ENCODE peak calls at places on chromosomes 3 and 15, in eight cellular contexts. O is HL-60; L is CD8-positive, alpha-beta memory T cell; I is tibial nerve; J is HFF-Myc; P is cardiac fibroblast; R is lung; D is right cardiac atrium. N is an unnamed sample.

GRCh38 chr15:31573759-31574158 is 247.1 kb downstream of the KLF13 start:
- DNase-seq in O (no peak), L (no peak), I (no peak), J (no peak), P (no peak), R (no peak), D (no peak), N (no peak)

GRCh38 chr15:74316116-74316515 is 51.3 kb downstream of the CYP11A1 start:
- DNase-seq in O (no peak), L (no peak), I (no peak), J (no peak), P (no peak), R (no peak), D (peak), N (no peak)

GRCh38 chr15:46365612-46366011 is 730.8 kb downstream of the SQOR start:
- DNase-seq in O (no peak), L (no peak), I (no peak), J (peak), P (peak), R (no peak), D (no peak), N (peak)

GRCh38 chr3:150106752-150107428 is 136.2 kb upstream of the PFN2 start:
- DNase-seq in O (no peak), L (no peak), I (no peak), J (peak), P (peak), R (no peak), D (no peak), N (peak)

GRCh38 chr3:135056733-135057310 is 261.8 kb downstream of the EPHB1 start:
- DNase-seq in O (no peak), L (no peak), I (no peak), J (no peak), P (no peak), R (no peak), D (no peak), N (no peak)

GRCh38 chr3:40200754-40201316 is 108.7 kb upstream of the EIF1B start:
- DNase-seq in O (no peak), L (no peak), I (no peak), J (no peak), P (no peak), R (peak), D (no peak), N (no peak)

GRCh38 chr15:95551580-95551979 is 778.9 kb upstream of the NR2F2 start:
- DNase-seq in O (no peak), L (no peak), I (no peak), J (no peak), P (no peak), R (no peak), D (no peak), N (no peak)

GRCh38 chr3:32531010-32531647 is 28.5 kb upstream of the CMTM6 start:
- DNase-seq in O (no peak), L (no peak), I (no peak), J (no peak), P (no peak), R (no peak), D (no peak), N (no peak)

GRCh38 chr3:53254810-53255359 is 937 bp downstream of the TKT start:
- DNase-seq in O (peak), L (peak), I (peak), J (no peak), P (peak), R (peak), D (peak), N (peak)

GRCh38 chr3:179801263-179801662 is 148.4 kb downstream of the USP13 start:
- DNase-seq in O (peak), L (no peak), I (no peak), J (no peak), P (peak), R (no peak), D (no peak), N (no peak)

GRCh38 chr3:126245811-126246727 is 65.7 kb upstream of the ALDH1L1 start:
- DNase-seq in O (no peak), L (no peak), I (peak), J (peak), P (peak), R (peak), D (peak), N (no peak)

GRCh38 chr15:68335251-68335650 is 57.7 kb downstream of the FEM1B start:
- DNase-seq in O (no peak), L (no peak), I (no peak), J (no peak), P (no peak), R (no peak), D (no peak), N (peak)

GRCh38 chr15:83106994-83107840 is at the start of gene TM6SF1:
- DNase-seq in O (no peak), L (peak), I (no peak), J (no peak), P (no peak), R (no peak), D (peak), N (peak)

GRCh38 chr15:70512772-70513362 is 250.5 kb downstream of the UACA start:
- DNase-seq in O (peak), L (peak), I (no peak), J (no peak), P (peak), R (peak), D (no peak), N (peak)

GRCh38 chr15:64599716-64600115 is 139.3 kb downstream of the ZNF609 start:
- DNase-seq in O (no peak), L (no peak), I (no peak), J (no peak), P (peak), R (no peak), D (no peak), N (no peak)

GRCh38 chr15:60126661-60127060 is 122.5 kb downstream of the FOXB1 start:
- DNase-seq in O (no peak), L (no peak), I (no peak), J (no peak), P (no peak), R (no peak), D (no peak), N (no peak)

GRCh38 chr15:74180689-74181602 is 7.4 kb downstream of the ISLR start:
- DNase-seq in O (no peak), L (no peak), I (no peak), J (no peak), P (no peak), R (no peak), D (peak), N (no peak)

GRCh38 chr3:108959017-108959416 is 5.3 kb upstream of the GUCA1C start:
- DNase-seq in O (no peak), L (no peak), I (no peak), J (no peak), P (no peak), R (no peak), D (no peak), N (no peak)

GRCh38 chr3:37904614-37905047 is 43.0 kb downstream of the CTDSPL start:
- DNase-seq in O (no peak), L (no peak), I (no peak), J (no peak), P (peak), R (no peak), D (no peak), N (peak)

DNA sequence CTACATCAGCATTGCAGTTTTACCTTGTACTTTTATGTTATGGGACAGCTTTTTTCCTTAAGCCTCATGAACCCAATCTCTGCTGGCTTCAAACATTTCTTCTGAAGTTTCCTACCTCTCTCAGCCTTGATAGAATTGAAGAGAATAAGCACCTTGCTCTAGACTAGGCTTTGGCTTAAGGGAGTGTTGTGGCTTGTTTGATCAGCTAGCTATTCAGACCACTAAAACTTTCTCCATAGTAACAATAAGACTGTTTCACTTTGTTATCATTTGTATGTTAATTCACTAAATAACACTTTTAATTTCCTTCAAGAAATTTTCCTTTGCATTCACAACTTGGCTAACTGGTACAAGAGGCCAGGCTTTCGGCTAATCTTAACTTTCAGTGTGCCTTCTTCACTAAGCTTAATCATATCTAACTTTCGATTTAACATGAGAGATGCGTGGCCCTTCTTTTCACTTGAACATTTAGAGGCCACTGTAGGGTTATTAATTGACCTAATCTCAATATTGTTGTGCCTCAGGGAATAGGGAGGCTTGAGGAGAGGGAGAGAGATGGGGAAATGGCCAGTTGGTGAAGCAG is 8.1 kb upstream of the TIGIT start:
- DNase-seq in O (no peak), L (peak), I (no peak), J (no peak), P (no peak), R (no peak), D (no peak), N (no peak)
- H3K4me3 ChIP-seq in O (no peak), L (no peak), I (no peak), J (no peak), P (no peak), R (no peak), D (no peak), N (no peak)

GRCh38 chr15:40306908-40307307 is 827 bp downstream of the PLCB2 start:
- DNase-seq in O (no peak), L (no peak), I (no peak), J (no peak), P (no peak), R (no peak), D (no peak), N (no peak)
- H3K4me3 ChIP-seq in O (peak), L (peak), I (no peak), J (no peak), P (no peak), R (peak), D (no peak), N (no peak)

DNA sequence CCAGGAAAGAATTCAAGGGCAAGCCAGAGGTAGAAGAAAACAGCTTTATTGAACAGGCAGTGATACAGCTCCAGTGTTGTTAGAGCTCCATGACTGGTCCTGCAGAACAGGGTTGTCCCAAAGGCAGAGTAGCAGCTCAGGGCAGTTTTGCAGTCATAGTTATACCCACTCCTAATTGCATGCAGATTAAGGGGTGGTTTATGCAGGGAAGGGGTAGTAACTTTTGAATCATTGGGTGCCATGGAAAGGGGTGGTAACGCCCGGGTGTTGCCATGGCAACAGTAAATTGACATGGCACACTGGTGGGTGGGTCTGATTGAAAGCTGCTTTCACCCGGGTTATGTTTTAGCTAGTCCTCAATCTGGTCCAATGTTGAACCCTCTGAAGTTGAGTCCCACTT is 9.7 kb upstream of the RAB6B start:
- DNase-seq in O (no peak), L (no peak), I (no peak), J (no peak), P (no peak), R (no peak), D (no peak), N (no peak)
- H3K4me3 ChIP-seq in O (no peak), L (no peak), I (no peak), J (no peak), P (no peak), R (no peak), D (no peak), N (no peak)

GRCh38 chr3:187684880-187685279 is 14.7 kb upstream of the SST start:
- DNase-seq in O (no peak), L (no peak), I (no peak), J (no peak), P (peak), R (no peak), D (no peak), N (no peak)

GRCh38 chr3:187685948-187686347 is 15.8 kb upstream of the SST start:
- DNase-seq in O (no peak), L (no peak), I (no peak), J (no peak), P (no peak), R (no peak), D (no peak), N (no peak)

GRCh38 chr3:187684444-187684843 is 14.2 kb upstream of the SST start:
- DNase-seq in O (no peak), L (no peak), I (no peak), J (no peak), P (no peak), R (no peak), D (no peak), N (no peak)

GRCh38 chr3:187689984-187690383 is 12.4 kb downstream of the RTP2 start:
- DNase-seq in O (no peak), L (no peak), I (no peak), J (no peak), P (peak), R (no peak), D (no peak), N (no peak)

DNA sequence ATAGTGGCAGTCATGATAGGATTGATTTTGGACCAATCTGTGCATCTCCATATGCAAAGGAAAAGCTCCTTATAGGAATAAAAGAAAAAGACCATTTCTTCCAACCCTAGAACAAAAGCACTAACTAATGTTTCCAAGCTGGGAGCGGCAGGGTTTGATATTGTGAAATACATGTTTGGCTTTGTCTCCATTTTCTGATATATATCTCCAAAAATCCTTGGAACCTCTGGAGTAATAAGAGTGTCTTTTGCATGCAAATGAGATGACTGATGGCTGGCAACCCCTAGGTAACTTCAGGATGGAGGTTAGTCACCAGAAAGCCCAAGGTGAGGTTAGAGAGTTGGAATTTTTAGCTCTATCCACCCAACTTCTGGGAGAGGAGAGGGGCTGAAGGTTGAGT is 15.5 kb downstream of the RTP2 start:
- DNase-seq in O (no peak), L (no peak), I (no peak), J (no peak), P (no peak), R (no peak), D (no peak), N (no peak)
- H3K4me3 ChIP-seq in O (no peak), L (no peak), I (no peak), J (no peak), P (no peak), R (no peak), D (no peak), N (no peak)

DNA sequence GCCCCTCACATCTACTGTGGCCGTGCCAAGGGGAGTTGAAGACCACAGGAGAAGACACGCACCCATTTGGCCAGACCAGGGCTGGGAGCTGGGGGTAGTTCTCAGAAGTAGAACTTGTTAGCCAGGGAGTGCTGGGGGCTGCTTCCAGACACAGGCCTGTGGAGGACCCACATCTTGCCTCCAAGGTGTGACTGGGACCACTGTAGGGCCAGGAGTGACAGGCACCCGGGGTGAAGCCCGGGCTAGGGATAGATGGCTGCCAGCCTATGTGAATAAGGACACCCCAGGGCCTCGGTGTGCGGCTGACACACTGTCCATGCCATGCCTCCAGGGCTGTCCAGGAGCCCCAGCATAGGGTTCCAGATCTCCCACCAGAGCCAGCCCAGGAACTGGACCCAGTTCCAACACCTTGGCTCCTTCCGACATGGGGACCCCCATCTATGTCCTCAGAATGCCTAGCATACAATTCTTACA is 1.8 kb downstream of the ANPEP start:
- DNase-seq in O (no peak), L (no peak), I (no peak), J (no peak), P (no peak), R (no peak), D (no peak), N (no peak)
- H3K4me3 ChIP-seq in O (peak), L (no peak), I (no peak), J (peak), P (peak), R (no peak), D (no peak), N (peak)

GRCh38 chr3:45506751-45507391 is 87.7 kb upstream of the LIMD1 start:
- DNase-seq in O (no peak), L (no peak), I (no peak), J (no peak), P (no peak), R (no peak), D (no peak), N (no peak)

GRCh38 chr3:45509768-45510129 is 84.8 kb upstream of the LIMD1 start:
- DNase-seq in O (no peak), L (no peak), I (no peak), J (no peak), P (no peak), R (no peak), D (no peak), N (no peak)

GRCh38 chr3:45509038-45509767 is 85.3 kb upstream of the LIMD1 start:
- DNase-seq in O (no peak), L (no peak), I (no peak), J (peak), P (peak), R (no peak), D (no peak), N (peak)

GRCh38 chr3:45507820-45508317 is 86.7 kb upstream of the LIMD1 start:
- DNase-seq in O (no peak), L (peak), I (no peak), J (peak), P (peak), R (no peak), D (peak), N (peak)

GRCh38 chr3:45508659-45509037 is 85.9 kb upstream of the LIMD1 start:
- DNase-seq in O (no peak), L (no peak), I (no peak), J (no peak), P (no peak), R (no peak), D (no peak), N (no peak)
- H3K4me3 ChIP-seq in O (no peak), L (no peak), I (no peak), J (no peak), P (no peak), R (no peak), D (no peak), N (no peak)

GRCh38 chr15:67125589-67126502 is 60.4 kb downstream of the SMAD3 start:
- DNase-seq in O (no peak), L (no peak), I (peak), J (peak), P (peak), R (peak), D (peak), N (peak)

GRCh38 chr15:67126551-67127333 is 61.3 kb downstream of the SMAD3 start:
- DNase-seq in O (no peak), L (no peak), I (no peak), J (no peak), P (peak), R (no peak), D (no peak), N (peak)

GRCh38 chr15:67127334-67127664 is 61.9 kb downstream of the SMAD3 start:
- DNase-seq in O (no peak), L (no peak), I (no peak), J (no peak), P (no peak), R (no peak), D (no peak), N (no peak)

GRCh38 chr15:67124111-67124510 is 58.7 kb downstream of the SMAD3 start:
- DNase-seq in O (no peak), L (no peak), I (no peak), J (no peak), P (no peak), R (no peak), D (no peak), N (no peak)

GRCh38 chr15:67124911-67125588 is 59.6 kb downstream of the SMAD3 start:
- DNase-seq in O (no peak), L (no peak), I (no peak), J (no peak), P (no peak), R (no peak), D (no peak), N (peak)
- H3K4me3 ChIP-seq in O (no peak), L (no peak), I (no peak), J (peak), P (no peak), R (no peak), D (no peak), N (no peak)